ENCODE peak calls at places on chromosomes 16 and 17, in six cellular contexts. E is AG09319, U is astrocyte of the spinal cord, G is AG10803, D is progenitor cell of endocrine pancreas, B is GM20000. P is an unnamed sample.

GRCh38 chr16:64311241-64311640 is 810.6 kb downstream of the CDH11 start:
- DNase-seq in U (peak), G (peak), E (no peak), D (no peak), B (no peak), P (no peak)

GRCh38 chr17:35162755-35163154 is 15.1 kb downstream of the UNC45B start:
- DNase-seq in D (no peak), B (no peak), G (no peak), U (no peak), E (no peak), P (no peak)

GRCh38 chr17:40646791-40647548 is 648 bp downstream of the SMARCE1 start:
- DNase-seq in U (no peak), G (peak), D (no peak), E (peak), B (peak), P (no peak)

GRCh38 chr17:51362818-51363598 is 102.7 kb downstream of the UTP18 start:
- DNase-seq in B (no peak), E (no peak), D (no peak), U (no peak), G (no peak), P (no peak)

GRCh38 chr16:85947511-85948509 is 48.8 kb downstream of the IRF8 start:
- DNase-seq in G (no peak), D (no peak), U (no peak), E (no peak), B (peak), P (peak)

GRCh38 chr17:75077072-75077489 is 10.7 kb upstream of the SLC16A5 start:
- DNase-seq in E (no peak), G (no peak), B (no peak), D (no peak), U (no peak), P (no peak)

GRCh38 chr17:50668025-50668837 is 33.5 kb downstream of the ABCC3 start:
- DNase-seq in G (peak), B (no peak), U (peak), D (no peak), E (no peak), P (no peak)

GRCh38 chr16:7550096-7550495 is 217.5 kb downstream of the RBFOX1 start:
- DNase-seq in D (no peak), U (no peak), B (no peak), E (no peak), G (no peak), P (no peak)

GRCh38 chr16:84887207-84887606 is 67.4 kb downstream of the CRISPLD2 start:
- DNase-seq in U (no peak), B (no peak), D (no peak), E (no peak), G (no peak), P (no peak)

GRCh38 chr17:48841395-48841831 is 10.6 kb downstream of the CALCOCO2 start:
- DNase-seq in D (no peak), G (peak), U (peak), E (no peak), B (peak), P (peak)

GRCh38 chr16:90018297-90019200 is 707 bp downstream of the DBNDD1 start:
- DNase-seq in D (peak), U (no peak), G (no peak), E (no peak), B (no peak), P (no peak)

GRCh38 chr17:28725166-28725659 is 820 bp downstream of the TLCD1 start:
- DNase-seq in B (no peak), D (no peak), E (no peak), G (peak), U (peak), P (no peak)

GRCh38 chr17:43720311-43721060 is 38.1 kb downstream of the SOST start:
- DNase-seq in B (peak), G (peak), U (peak), E (no peak), D (peak), P (peak)

GRCh38 chr16:10428433-10429168 is 42.7 kb downstream of the ATF7IP2 start:
- DNase-seq in U (no peak), B (no peak), E (no peak), D (no peak), G (no peak), P (no peak)

GRCh38 chr16:59632266-59632855 is 898.2 kb upstream of the GOT2 start:
- DNase-seq in D (no peak), B (no peak), G (peak), U (peak), E (no peak), P (no peak)

GRCh38 chr17:77566151-77566550 is 392.4 kb upstream of the TNRC6C start:
- DNase-seq in G (no peak), D (no peak), U (no peak), E (no peak), B (no peak), P (no peak)

GRCh38 chr16:22688463-22688862 is 125.5 kb upstream of the HS3ST2 start:
- DNase-seq in U (no peak), B (no peak), E (no peak), D (no peak), G (no peak), P (no peak)

GRCh38 chr17:42979511-42980273 is at the start of gene PTGES3L:
- DNase-seq in E (no peak), G (no peak), B (peak), D (peak), U (peak), P (peak)

GRCh38 chr17:79612468-79613194 is 1.8 kb upstream of the RBFOX3 start:
- DNase-seq in G (peak), D (peak), E (no peak), U (no peak), B (peak), P (peak)

GRCh38 chr17:66989579-66989978 is 25.1 kb downstream of the CACNG4 start:
- DNase-seq in G (no peak), B (no peak), D (no peak), U (no peak), E (no peak), P (no peak)

GRCh38 chr17:66987059-66987616 is 22.6 kb downstream of the CACNG4 start:
- DNase-seq in G (no peak), B (no peak), U (no peak), D (no peak), E (no peak), P (no peak)

GRCh38 chr17:66989076-66989475 is 24.6 kb downstream of the CACNG4 start:
- DNase-seq in D (no peak), G (no peak), E (no peak), B (no peak), U (no peak), P (no peak)

GRCh38 chr17:66986659-66987058 is 22.2 kb downstream of the CACNG4 start:
- DNase-seq in B (no peak), G (no peak), E (no peak), U (no peak), D (no peak), P (no peak)

GRCh38 chr17:66988069-66988798 is 23.7 kb downstream of the CACNG4 start:
- DNase-seq in B (no peak), E (no peak), D (no peak), U (no peak), G (no peak), P (no peak)
- TF ChIP-seq CTCF in B (no peak), E (no peak), D (no peak), U (no peak), G (no peak), P (no peak)

GRCh38 chr17:4420692-4421131 is 13.0 kb upstream of the SPNS3 start:
- DNase-seq in U (peak), D (peak), E (peak), B (peak), G (peak), P (peak)
- TF ChIP-seq CTCF in U (peak), D (peak), E (peak), B (peak), G (peak), P (peak)

GRCh38 chr16:1781254-1781653 is 1.1 kb downstream of the SPSB3 start:
- DNase-seq in G (no peak), D (no peak), U (no peak), B (no peak), E (no peak), P (no peak)

GRCh38 chr16:1782408-1783247 is at the start of the genes NUBP2 and SPSB3:
- DNase-seq in D (peak), B (peak), G (peak), E (peak), U (peak), P (peak)

GRCh38 chr16:1779741-1780676 is 2.4 kb downstream of the SPSB3 start:
- DNase-seq in D (no peak), B (no peak), G (no peak), E (no peak), U (no peak), P (no peak)

GRCh38 chr16:1780677-1781072 is 1.7 kb downstream of the SPSB3 start:
- DNase-seq in G (no peak), E (no peak), U (no peak), B (no peak), D (no peak), P (no peak)

GRCh38 chr16:1781758-1782407 is 488 bp downstream of the SPSB3 start:
- DNase-seq in E (no peak), B (peak), U (no peak), G (no peak), D (no peak), P (no peak)
- TF ChIP-seq CTCF in E (no peak), B (no peak), U (no peak), G (peak), D (peak), P (no peak)

DNA sequence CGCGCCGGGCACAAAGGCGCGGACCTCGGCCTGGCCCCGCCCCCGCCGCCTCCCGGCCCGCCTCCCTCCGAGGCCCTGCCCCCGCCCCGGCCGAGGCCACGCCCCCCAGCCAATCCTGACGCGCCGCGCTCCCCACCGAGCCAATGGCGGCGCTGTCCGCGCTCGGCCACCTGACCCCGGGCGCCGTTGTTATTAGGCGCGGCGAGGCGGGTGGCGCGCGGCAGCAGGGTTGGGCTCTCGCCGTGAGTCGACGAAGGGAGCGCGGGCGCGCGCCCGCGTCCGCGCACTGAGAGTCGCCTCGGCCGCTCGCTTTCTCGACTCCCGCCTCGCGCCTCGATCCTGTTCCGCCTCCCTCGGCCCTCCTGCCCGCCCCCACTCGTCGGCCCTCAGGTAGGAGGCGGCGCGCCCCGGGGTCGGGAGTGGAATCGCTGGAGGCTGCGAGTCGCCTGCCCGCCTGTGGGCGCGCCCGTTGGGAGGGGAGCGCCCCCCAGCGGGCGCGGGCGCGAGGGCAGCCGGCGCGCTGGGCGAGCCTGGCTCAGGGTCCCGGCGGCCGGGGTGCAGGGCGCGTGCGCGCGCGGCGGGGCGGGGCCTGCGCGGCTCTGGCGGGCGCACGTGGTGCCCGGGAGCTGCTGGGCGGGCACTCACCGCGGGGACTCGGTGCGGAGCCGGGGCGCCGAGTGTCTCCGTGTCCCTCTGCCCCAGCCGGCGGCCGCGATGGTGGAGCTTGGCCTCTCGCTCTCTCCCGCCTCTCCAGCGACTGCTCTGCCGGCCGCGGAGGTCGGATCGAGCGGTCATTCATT is 405 bp upstream of the CBLN1 start:
- DNase-seq in D (peak), B (peak), E (no peak), G (peak), U (peak), P (peak)
- TF ChIP-seq CTCF in D (peak), B (no peak), E (no peak), G (no peak), U (no peak), P (no peak)

GRCh38 chr16:2056077-2056476 is 8.3 kb downstream of the TSC2 start:
- DNase-seq in G (peak), B (no peak), E (no peak), D (no peak), U (no peak), P (no peak)

GRCh38 chr16:2058901-2059300 is 11.1 kb downstream of the TSC2 start:
- DNase-seq in D (no peak), U (no peak), E (no peak), B (no peak), G (no peak), P (no peak)

GRCh38 chr16:2057438-2057837 is 9.7 kb downstream of the TSC2 start:
- DNase-seq in D (no peak), G (no peak), U (no peak), E (no peak), B (no peak), P (no peak)

GRCh38 chr16:2054543-2055245 is 6.9 kb downstream of the TSC2 start:
- DNase-seq in B (no peak), D (no peak), U (no peak), E (no peak), G (no peak), P (no peak)

DNA sequence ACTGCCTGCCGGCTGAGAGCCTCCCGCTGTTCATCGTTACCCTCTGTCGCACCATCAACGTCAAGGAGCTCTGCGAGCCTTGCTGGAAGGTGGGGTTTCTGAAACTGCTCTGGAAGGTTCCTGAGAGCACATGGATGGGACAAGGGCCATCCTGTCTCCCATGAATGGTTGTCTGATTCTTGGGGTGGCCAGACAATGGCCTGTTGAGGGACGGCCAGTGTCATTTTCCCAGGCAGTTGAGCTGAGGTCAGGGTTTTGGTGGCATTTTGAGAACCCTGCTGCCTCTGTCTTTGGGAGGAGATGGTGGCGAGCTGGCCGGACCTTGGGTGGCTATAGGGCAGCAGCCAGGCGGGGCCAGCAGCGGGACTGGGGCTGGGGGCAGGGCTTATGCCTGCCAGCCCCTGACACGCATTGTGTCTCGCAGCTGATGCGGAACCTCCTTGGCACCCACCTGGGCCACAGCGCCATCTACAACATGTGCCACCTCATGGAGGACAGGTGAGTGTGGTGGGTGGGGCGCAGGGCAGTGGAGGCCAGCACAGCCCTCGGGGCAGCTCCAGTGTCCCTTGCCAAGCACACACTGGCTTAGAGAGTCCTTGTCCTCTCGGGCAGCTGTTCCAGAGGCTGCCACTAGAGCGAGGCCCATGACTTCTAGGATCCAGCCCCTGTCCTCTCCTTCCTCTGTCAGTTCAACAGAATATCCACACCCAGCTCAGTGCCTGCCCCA is 9.1 kb downstream of the TSC2 start:
- DNase-seq in B (no peak), E (no peak), U (no peak), D (no peak), G (peak), P (no peak)
- TF ChIP-seq CTCF in B (no peak), E (peak), U (peak), D (peak), G (peak), P (no peak)